ENCODE peak calls at places on chromosomes 11 and 22, in nine cellular contexts. Y is thyroid gland, T is NB4, M is stomach, V is body of pancreas, H is HCT116, I is A549, N is endothelial cell of umbilical vein, X is breast epithelium. K is an unnamed sample.

GRCh38 chr11:68651208-68651984 is 32.9 kb upstream of the GAL start:
- DNase-seq in I (no peak), T (peak; percentile 66), X (no peak), H (no peak), V (no peak), M (no peak), Y (no peak), N (no peak), K (no peak)

GRCh38 chr11:94602430-94603372 is 35.5 kb downstream of the PIWIL4 start:
- DNase-seq in T (peak; percentile 87), H (no peak), N (peak; percentile 66), M (peak; percentile 67), I (peak; percentile 41), X (no peak), Y (peak; percentile 66), V (peak; percentile 82), K (no peak)

GRCh38 chr11:10328314-10329090 is 23.6 kb downstream of the ADM start:
- DNase-seq in N (peak; percentile 94), X (no peak), V (peak; percentile 43), M (no peak), Y (no peak), I (no peak), T (peak; percentile 12), H (no peak), K (no peak)

GRCh38 chr22:19884161-19884953 is 29.7 kb upstream of the GNB1L start:
- DNase-seq in I (no peak), M (no peak), N (no peak), Y (no peak), T (no peak), H (no peak), X (no peak), V (no peak), K (no peak)

GRCh38 chr11:127733552-127733951 is 733.0 kb upstream of the KIRREL3 start:
- DNase-seq in T (no peak), N (peak; percentile 61), H (no peak), V (no peak), M (no peak), Y (no peak), X (no peak), I (no peak), K (no peak)

GRCh38 chr11:69352181-69352580 is 58.2 kb downstream of the MYEOV start:
- DNase-seq in H (no peak), V (no peak), I (no peak), Y (no peak), T (no peak), N (peak; percentile 20), X (no peak), M (peak; percentile 4), K (no peak)

GRCh38 chr11:12410006-12410728 is 32.8 kb downstream of the PARVA start:
- DNase-seq in T (peak; percentile 6), N (peak; percentile 15), H (no peak), X (no peak), Y (no peak), M (no peak), I (peak; percentile 37), V (no peak), K (no peak)

GRCh38 chr11:85823816-85824215 is 12.9 kb upstream of the SYTL2 start:
- DNase-seq in X (no peak), I (no peak), M (no peak), T (no peak), V (no peak), Y (no peak), N (no peak), H (no peak), K (no peak)

GRCh38 chr11:101516546-101516945 is 67.3 kb downstream of the TRPC6 start:
- DNase-seq in I (no peak), T (no peak), Y (no peak), M (no peak), H (no peak), V (no peak), N (no peak), X (no peak), K (no peak)

GRCh38 chr11:120839201-120839600 is 184.7 kb upstream of the TBCEL start:
- DNase-seq in X (no peak), V (no peak), I (no peak), M (no peak), Y (no peak), T (no peak), H (no peak), N (no peak), K (no peak)

GRCh38 chr11:72231396-72232259 is 7.1 kb downstream of the INPPL1 start:
- DNase-seq in X (no peak), Y (no peak), N (no peak), T (no peak), I (no peak), M (no peak), V (no peak), H (no peak), K (no peak)

GRCh38 chr11:118615282-118615979 is 8.0 kb downstream of the PHLDB1 start:
- DNase-seq in I (no peak), H (no peak), M (no peak), Y (peak; percentile 92), X (peak; percentile 40), T (no peak), V (peak; percentile 49), N (no peak), K (no peak)

GRCh38 chr11:134025086-134025437 is 43.8 kb upstream of the JAM3 start:
- DNase-seq in I (no peak), N (no peak), M (no peak), Y (no peak), X (no peak), V (no peak), H (no peak), T (no peak), K (peak; percentile 23)

GRCh38 chr11:63099555-63099954 is 44.5 kb downstream of the SLC22A24 start:
- DNase-seq in N (no peak), I (no peak), M (no peak), H (no peak), X (no peak), T (no peak), Y (no peak), V (no peak), K (no peak)

GRCh38 chr11:44812971-44813370 is 86.2 kb downstream of the TSPAN18 start:
- DNase-seq in V (no peak), M (no peak), Y (peak; percentile 10), I (no peak), T (no peak), H (no peak), X (no peak), N (peak; percentile 63), K (no peak)

DNA sequence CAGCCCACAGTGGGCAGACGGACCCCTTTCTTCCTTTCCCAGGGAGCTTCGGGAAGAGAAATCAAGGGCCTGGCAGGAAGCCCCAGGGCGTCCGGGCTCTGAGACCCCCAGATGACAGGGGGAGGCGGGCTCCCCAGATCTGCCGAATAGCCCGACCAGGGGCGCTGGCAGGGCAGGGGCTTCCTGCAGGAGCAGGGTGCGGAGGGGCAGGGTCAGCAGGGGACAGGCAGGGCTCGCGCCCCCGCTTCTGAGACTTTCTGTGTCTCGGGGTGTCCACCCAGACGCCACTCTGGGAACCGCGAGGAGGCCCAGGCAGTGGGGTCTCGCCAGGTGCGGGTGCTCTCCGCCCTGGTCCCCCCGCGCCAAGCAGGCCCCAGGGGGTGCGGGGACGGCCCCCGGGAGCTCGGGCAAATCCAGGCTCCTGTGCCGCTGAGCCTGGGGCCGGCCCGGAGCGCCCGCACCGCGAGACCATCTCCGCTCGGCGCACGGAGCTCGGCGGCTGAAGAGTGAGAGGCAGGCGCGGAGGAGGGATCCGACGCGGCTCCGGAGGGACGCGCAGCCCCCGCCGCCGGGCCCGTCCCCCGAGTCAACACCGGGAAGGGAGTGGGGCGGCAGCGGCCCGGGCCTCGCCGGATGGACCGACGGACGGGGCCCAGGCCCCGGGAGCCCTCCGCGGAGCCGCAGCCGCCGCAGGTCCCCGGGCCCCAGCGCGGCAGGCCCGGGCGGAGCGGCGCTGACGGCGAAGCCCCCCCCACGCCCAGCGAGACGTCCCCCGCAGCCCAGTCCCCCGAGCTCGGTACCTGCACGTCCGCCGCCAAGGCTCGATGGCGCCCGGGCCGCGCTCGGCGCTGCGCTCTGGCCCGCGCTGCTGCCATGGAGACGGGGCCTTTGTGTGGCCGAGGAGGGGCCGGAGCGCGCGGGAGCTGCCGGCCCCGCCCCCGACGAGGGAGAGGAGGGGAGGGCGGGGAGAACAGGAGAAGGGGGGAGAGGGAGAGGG is at the start of gene PLXNB2:
- DNase-seq in V (peak; percentile 85), N (peak; percentile 76), X (peak; percentile 78), Y (peak; percentile 88), M (peak; percentile 84), I (peak; percentile 77), H (peak; percentile 56), T (peak; percentile 84), K (no peak)
- TF ChIP-seq POLR2A in V (peak; percentile 42), N (peak; percentile 79), X (no peak), Y (peak; percentile 91), M (no peak), I (peak; percentile 53), H (peak; percentile 45), T (no peak), K (peak; percentile 73)

GRCh38 chr11:29328961-29329441 is 687.8 kb downstream of the KCNA4 start:
- DNase-seq in M (no peak), V (no peak), N (peak; percentile 75), H (peak; percentile 62), I (peak; percentile 84), T (peak; percentile 27), Y (no peak), X (no peak), K (no peak)
- TF ChIP-seq POLR2A in M (no peak), V (no peak), N (no peak), H (no peak), I (no peak), T (no peak), Y (no peak), X (no peak), K (no peak)

GRCh38 chr11:31369348-31370329 is at the start of the genes DCDC1 and DNAJC24:
- DNase-seq in H (peak; percentile 88), Y (peak; percentile 92), I (peak; percentile 92), T (peak; percentile 93), V (peak; percentile 95), N (peak; percentile 93), M (peak; percentile 93), X (peak; percentile 86), K (peak; percentile 52)
- TF ChIP-seq POLR2A in H (peak; percentile 85), Y (peak; percentile 41), I (peak; percentile 88), T (peak; percentile 62), V (peak; percentile 77), N (peak; percentile 83), M (no peak), X (no peak), K (peak; percentile 84)

GRCh38 chr22:50481045-50481439 is 301 bp upstream of the ADM2 start:
- DNase-seq in V (no peak), H (no peak), X (no peak), M (no peak), I (no peak), Y (no peak), N (no peak), T (no peak), K (no peak)

GRCh38 chr22:50479686-50480085 is 1.7 kb upstream of the ADM2 start:
- DNase-seq in N (no peak), X (no peak), I (no peak), H (no peak), V (no peak), M (no peak), Y (peak; percentile 59), T (peak; percentile 25), K (no peak)

GRCh38 chr22:50482107-50483074 is 1.0 kb downstream of the ADM2 start:
- DNase-seq in I (no peak), H (no peak), M (no peak), X (no peak), V (no peak), N (no peak), Y (peak; percentile 52), T (no peak), K (no peak)

GRCh38 chr22:50483106-50483505 is 1.8 kb downstream of the ADM2 start:
- DNase-seq in V (no peak), I (no peak), H (no peak), X (no peak), Y (no peak), M (no peak), T (no peak), N (no peak), K (no peak)

GRCh38 chr22:50481440-50482106 is at the start of gene ADM2:
- DNase-seq in T (peak; percentile 40), X (no peak), I (no peak), H (no peak), V (no peak), M (peak; percentile 62), N (no peak), Y (peak; percentile 68), K (no peak)
- TF ChIP-seq POLR2A in T (no peak), X (no peak), I (no peak), H (no peak), V (no peak), M (no peak), N (no peak), Y (peak; percentile 50), K (no peak)

K was measured in H54.